ENCODE peak calls at places on chromosomes 4 and X, in four cellular contexts. W is sigmoid colon, U is GM12878, C is transverse colon. Q is an unnamed sample.

GRCh38 chrX:154093965-154094364 is 3.6 kb downstream of the MECP2 start:
- DNase-seq in W (no peak), U (no peak), C (no peak), Q (no peak)

GRCh38 chrX:16320765-16321355 is 153.6 kb downstream of the MAGEB17 start:
- DNase-seq in W (no peak), U (no peak), C (no peak), Q (no peak)

GRCh38 chr4:124483043-124483906 is 229.3 kb downstream of the ANKRD50 start:
- DNase-seq in W (no peak), U (no peak), C (no peak), Q (no peak)

GRCh38 chr4:84796388-84796787 is 170.1 kb downstream of the WDFY3 start:
- DNase-seq in W (no peak), U (no peak), C (no peak), Q (no peak)

GRCh38 chr4:187606581-187606980 is 389.0 kb upstream of the ZFP42 start:
- DNase-seq in W (no peak), U (no peak), C (peak), Q (no peak)

GRCh38 chr4:147311956-147312355 is 168.9 kb upstream of the EDNRA start:
- DNase-seq in W (no peak), U (no peak), C (no peak), Q (no peak)

GRCh38 chr4:145097821-145098674 is at the start of the genes ABCE1 and ANAPC10:
- DNase-seq in W (peak), U (peak), C (peak), Q (peak)

GRCh38 chrX:50751091-50751490 is 62.9 kb downstream of the SHROOM4 start:
- DNase-seq in W (no peak), U (no peak), C (no peak), Q (no peak)

GRCh38 chr4:190016369-190017289 is 10.4 kb downstream of the FRG2 start:
- DNase-seq in W (no peak), U (no peak), C (no peak), Q (no peak)

GRCh38 chr4:86918539-86919072 is 16.2 kb upstream of the AFF1 start:
- DNase-seq in W (no peak), U (no peak), C (no peak), Q (no peak)

GRCh38 chr4:87108142-87108546 is 112.3 kb downstream of the KLHL8 start:
- DNase-seq in W (peak), U (no peak), C (no peak), Q (no peak)

GRCh38 chr4:13917010-13917409 is 289.5 kb upstream of the BOD1L1 start:
- DNase-seq in W (no peak), U (no peak), C (no peak), Q (no peak)

GRCh38 chr4:116860891-116861290 is 224.5 kb downstream of the TRAM1L1 start:
- DNase-seq in W (no peak), U (no peak), C (no peak), Q (no peak)

GRCh38 chr4:154626793-154627484 is 14.5 kb upstream of the FGG start:
- DNase-seq in W (peak), U (no peak), C (peak), Q (no peak)

GRCh38 chr4:36214735-36215485 is 29.4 kb downstream of the ARAP2 start:
- DNase-seq in W (no peak), U (no peak), C (no peak), Q (no peak)

GRCh38 chrX:106286053-106286650 is 118.0 kb downstream of the PWWP3B start:
- DNase-seq in W (no peak), U (no peak), C (no peak), Q (no peak)

GRCh38 chr4:38955957-38956356 is 76.3 kb downstream of the TMEM156 start:
- DNase-seq in W (no peak), U (no peak), C (no peak), Q (no peak)

GRCh38 chr4:66899422-66900065 is 645.8 kb downstream of the CENPC start:
- DNase-seq in W (no peak), U (no peak), C (no peak), Q (no peak)

GRCh38 chr4:126611900-126612299 is 1020.9 kb upstream of the INTU start:
- DNase-seq in W (no peak), U (no peak), C (no peak), Q (no peak)

GRCh38 chr4:168784786-168785461 is 225.1 kb downstream of the CBR4 start:
- DNase-seq in W (no peak), U (no peak), C (no peak), Q (no peak)

GRCh38 chrX:10133980-10134676 is 22.6 kb upstream of the CLCN4 start:
- DNase-seq in W (peak), U (no peak), C (no peak), Q (no peak)

GRCh38 chrX:102712216-102712966 is at the start of gene GPRASP2:
- DNase-seq in W (peak), U (no peak), C (peak), Q (peak)

GRCh38 chr4:161827013-161827412 is 336.8 kb downstream of the FSTL5 start:
- DNase-seq in W (no peak), U (no peak), C (no peak), Q (no peak)

GRCh38 chr4:6110681-6111353 is 89.5 kb downstream of the JAKMIP1 start:
- DNase-seq in W (peak), U (no peak), C (no peak), Q (no peak)

GRCh38 chrX:131830400-131831184 is 192.5 kb upstream of the STK26 start:
- DNase-seq in W (peak), U (peak), C (peak), Q (no peak)

GRCh38 chrX:103538728-103539127 is 19.4 kb upstream of the RAB40A start:
- DNase-seq in W (no peak), U (no peak), C (no peak), Q (no peak)

GRCh38 chrX:97524997-97525396 is 641.3 kb downstream of the RPA4 start:
- DNase-seq in W (no peak), U (no peak), C (no peak), Q (no peak)

GRCh38 chr4:2691952-2692435 is 64.1 kb downstream of the TNIP2 start:
- DNase-seq in W (no peak), U (peak), C (no peak), Q (no peak)

GRCh38 chr4:74125072-74125471 is 26.1 kb upstream of the CXCL2 start:
- DNase-seq in W (no peak), U (no peak), C (no peak), Q (no peak)

GRCh38 chr4:48162162-48162561 is 28.1 kb upstream of the TXK start:
- DNase-seq in W (no peak), U (no peak), C (no peak), Q (no peak)

GRCh38 chrX:28997716-28998115 is 410.5 kb downstream of the IL1RAPL1 start:
- DNase-seq in W (no peak), U (no peak), C (no peak), Q (no peak)

GRCh38 chrX:24259544-24260240 is 54.2 kb downstream of the SUPT20HL2 start:
- DNase-seq in W (peak), U (no peak), C (peak), Q (no peak)

GRCh38 chr4:128635939-128636551 is 173.5 kb upstream of the JADE1 start:
- DNase-seq in W (no peak), U (no peak), C (no peak), Q (no peak)

GRCh38 chr4:20384456-20384855 is 132.8 kb downstream of the SLIT2 start:
- DNase-seq in W (no peak), U (no peak), C (no peak), Q (no peak)

GRCh38 chr4:68218044-68218443 is 27.4 kb downstream of the TMPRSS11B start:
- DNase-seq in W (no peak), U (no peak), C (no peak), Q (no peak)

GRCh38 chr4:158166701-158167100 is 6.1 kb downstream of the GASK1B start:
- DNase-seq in W (no peak), U (no peak), C (no peak), Q (no peak)

GRCh38 chr4:52051615-52052474 is 741 bp downstream of the SPATA18 start:
- DNase-seq in W (peak), U (no peak), C (peak), Q (no peak)

GRCh38 chr4:158067646-158068045 is 105.2 kb downstream of the GASK1B start:
- DNase-seq in W (no peak), U (no peak), C (no peak), Q (no peak)

GRCh38 chrX:24166078-24166477 is 16.5 kb downstream of the ZFX start:
- DNase-seq in W (no peak), U (no peak), C (no peak), Q (no peak)

DNA sequence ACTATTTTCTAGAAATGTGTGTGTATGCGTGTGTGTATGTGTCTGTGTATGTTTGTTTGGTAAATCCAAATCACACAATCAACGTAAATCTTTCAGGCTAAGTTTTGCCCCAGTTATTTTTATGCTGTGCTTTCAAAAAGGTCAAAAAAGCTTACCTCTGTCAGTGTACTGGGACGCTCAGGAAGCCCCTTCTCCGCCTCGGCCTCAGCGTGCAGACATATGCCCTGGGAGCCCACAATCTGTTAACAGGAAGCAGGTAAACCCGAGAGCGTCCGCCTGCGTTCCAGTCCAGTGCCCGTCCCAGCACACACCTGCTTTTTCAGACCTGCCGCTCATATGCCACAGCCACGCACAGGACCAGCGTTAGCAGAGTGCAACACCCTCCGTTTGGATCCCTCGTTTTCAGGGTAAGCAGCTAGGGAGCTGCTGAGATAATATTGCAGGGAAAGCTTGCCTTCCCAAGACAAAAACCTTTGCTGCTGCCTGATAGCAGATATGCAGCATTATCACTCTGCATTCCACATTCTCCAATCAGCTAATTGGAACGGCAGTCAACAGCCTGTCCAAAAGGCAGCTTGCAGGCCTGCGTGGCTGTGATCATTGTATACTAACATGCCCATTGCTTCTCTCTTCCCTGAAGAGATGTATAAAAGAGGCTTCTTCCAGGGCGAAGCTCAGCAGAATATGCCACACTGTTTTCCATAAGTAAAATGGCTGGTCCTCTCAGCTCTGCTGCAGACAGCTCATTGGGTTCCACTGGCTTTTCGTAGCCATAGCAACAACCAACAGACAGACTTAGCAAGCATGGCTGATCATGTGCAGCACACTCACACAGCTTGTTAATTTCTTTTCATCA is at the start of gene SORBS2:
- DNase-seq in W (peak), U (peak), C (peak), Q (no peak)
- TF ChIP-seq POLR2A in W (no peak), U (no peak), C (peak), Q (no peak)

GRCh38 chrX:68691921-68692320 is 44.5 kb downstream of the STARD8 start:
- DNase-seq in W (no peak), U (no peak), C (no peak), Q (no peak)

GRCh38 chrX:68691102-68691501 is 43.6 kb downstream of the STARD8 start:
- DNase-seq in W (no peak), U (no peak), C (no peak), Q (no peak)

GRCh38 chrX:68693481-68694410 is 46.3 kb downstream of the STARD8 start:
- DNase-seq in W (peak), U (no peak), C (peak), Q (peak)

GRCh38 chrX:68694429-68695205 is 47.2 kb downstream of the STARD8 start:
- DNase-seq in W (no peak), U (no peak), C (no peak), Q (no peak)

GRCh38 chrX:68692651-68693050 is 45.2 kb downstream of the STARD8 start:
- DNase-seq in W (no peak), U (no peak), C (no peak), Q (no peak)
- H3K4me3 ChIP-seq in W (no peak), U (no peak), C (no peak), Q (no peak)

DNA sequence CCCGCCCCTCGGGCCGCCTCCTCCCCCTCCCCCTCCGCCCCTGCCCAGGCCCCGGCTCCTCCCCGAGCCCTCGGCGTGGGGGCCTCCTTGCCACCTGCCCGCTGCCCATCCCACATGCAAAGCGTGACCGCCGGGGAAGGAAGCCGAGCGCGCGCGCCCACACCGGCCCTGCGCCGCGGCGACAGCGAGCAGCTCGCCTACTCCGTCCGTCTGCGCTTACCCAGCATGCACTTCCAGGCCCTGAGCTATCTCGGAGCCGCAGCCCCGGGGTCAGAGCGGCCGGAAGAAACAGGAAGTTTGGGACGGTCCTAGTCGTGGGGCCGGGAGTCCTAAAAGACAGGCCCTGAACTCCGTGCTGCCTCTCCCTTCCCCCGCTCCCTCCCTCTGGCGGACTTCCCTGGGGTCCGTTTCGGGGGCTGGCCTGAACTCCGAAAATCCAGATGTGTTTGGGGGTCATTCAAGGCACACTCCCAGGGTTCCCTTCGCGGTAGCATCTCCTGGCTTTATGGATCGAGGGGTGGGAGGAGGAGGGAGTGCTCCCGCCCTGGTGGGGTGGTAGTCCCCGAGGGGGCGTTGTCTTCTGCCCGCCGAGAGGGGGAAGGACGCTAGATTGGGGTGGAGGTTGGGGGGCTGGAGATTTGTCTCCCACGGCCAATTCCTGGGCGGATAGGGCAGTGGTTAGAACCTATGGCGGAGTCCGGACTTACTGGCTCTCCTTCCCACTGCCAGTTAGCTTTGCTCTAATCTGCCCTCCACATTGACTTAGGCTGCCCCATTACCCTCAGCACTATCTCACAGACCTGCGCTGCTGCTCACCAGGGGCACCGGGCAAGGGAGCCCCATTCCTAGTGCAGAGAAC is 25.0 kb upstream of the BCORL1 start:
- DNase-seq in W (peak), U (peak), C (peak), Q (peak)
- TF ChIP-seq EP300 in W (no peak), U (no peak), C (no peak), Q (no peak)

DNA sequence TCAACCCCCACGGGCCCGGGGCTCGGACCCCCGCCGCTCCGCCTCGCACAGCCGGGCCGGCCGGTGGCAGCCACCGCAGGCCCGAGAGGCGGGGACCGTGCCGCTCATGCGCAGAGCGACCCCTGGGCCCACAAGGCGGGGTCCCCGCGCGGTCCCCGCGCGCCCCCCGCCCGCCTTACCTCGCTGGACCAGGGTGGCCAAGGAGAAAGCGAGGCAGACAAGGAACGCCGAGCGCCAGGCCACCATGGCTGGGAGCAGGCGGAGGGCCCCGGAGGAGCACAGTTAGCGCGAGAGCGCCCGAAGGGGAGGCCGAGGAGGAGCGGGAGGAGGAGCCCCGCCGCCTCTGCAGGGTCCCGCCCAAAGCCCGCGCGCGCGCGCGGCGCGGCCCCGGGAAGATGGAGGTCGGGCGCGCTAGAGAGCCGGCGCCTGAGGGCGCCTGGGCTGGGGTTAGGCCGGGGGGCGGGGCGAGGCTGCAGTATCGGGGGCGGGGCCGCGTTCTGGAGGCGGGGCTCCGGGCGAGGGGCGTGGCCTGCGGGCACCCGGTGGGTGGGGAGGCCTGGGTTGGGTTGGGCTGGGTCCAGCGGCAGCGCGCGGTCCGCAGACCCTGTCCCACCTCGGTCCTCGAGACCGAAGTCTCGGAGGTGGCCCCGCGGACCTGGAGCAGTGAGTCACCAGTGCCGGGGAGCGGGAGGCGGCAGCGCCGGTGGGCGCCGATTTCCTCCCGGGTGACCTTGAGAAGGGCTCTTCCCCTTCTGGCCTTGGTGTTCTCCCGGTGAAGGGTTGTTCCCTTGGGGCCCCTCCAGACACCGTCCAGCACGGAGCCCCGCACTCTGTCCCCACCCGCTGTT is at the start of gene CD99L2:
- DNase-seq in W (peak), U (no peak), C (peak), Q (peak)
- TF ChIP-seq POLR2A in W (no peak), U (peak), C (peak), Q (no peak)

GRCh38 chrX:108443065-108443464 is 3.4 kb downstream of the COL4A5 start:
- DNase-seq in W (no peak), U (no peak), C (no peak), Q (no peak)
- H3K4me3 ChIP-seq in W (no peak), U (no peak), C (no peak), Q (no peak)

GRCh38 chr4:54063224-54063623 is 1.2 kb downstream of the CHIC2 start:
- DNase-seq in W (no peak), U (no peak), C (no peak), Q (no peak)

GRCh38 chr4:54065282-54066087 is 1.1 kb upstream of the CHIC2 start:
- DNase-seq in W (no peak), U (no peak), C (no peak), Q (no peak)

GRCh38 chr4:54063737-54064316 is 578 bp downstream of the CHIC2 start:
- DNase-seq in W (peak), U (no peak), C (peak), Q (peak)

GRCh38 chr4:54066088-54066415 is 1.6 kb upstream of the CHIC2 start:
- DNase-seq in W (no peak), U (no peak), C (no peak), Q (no peak)

DNA sequence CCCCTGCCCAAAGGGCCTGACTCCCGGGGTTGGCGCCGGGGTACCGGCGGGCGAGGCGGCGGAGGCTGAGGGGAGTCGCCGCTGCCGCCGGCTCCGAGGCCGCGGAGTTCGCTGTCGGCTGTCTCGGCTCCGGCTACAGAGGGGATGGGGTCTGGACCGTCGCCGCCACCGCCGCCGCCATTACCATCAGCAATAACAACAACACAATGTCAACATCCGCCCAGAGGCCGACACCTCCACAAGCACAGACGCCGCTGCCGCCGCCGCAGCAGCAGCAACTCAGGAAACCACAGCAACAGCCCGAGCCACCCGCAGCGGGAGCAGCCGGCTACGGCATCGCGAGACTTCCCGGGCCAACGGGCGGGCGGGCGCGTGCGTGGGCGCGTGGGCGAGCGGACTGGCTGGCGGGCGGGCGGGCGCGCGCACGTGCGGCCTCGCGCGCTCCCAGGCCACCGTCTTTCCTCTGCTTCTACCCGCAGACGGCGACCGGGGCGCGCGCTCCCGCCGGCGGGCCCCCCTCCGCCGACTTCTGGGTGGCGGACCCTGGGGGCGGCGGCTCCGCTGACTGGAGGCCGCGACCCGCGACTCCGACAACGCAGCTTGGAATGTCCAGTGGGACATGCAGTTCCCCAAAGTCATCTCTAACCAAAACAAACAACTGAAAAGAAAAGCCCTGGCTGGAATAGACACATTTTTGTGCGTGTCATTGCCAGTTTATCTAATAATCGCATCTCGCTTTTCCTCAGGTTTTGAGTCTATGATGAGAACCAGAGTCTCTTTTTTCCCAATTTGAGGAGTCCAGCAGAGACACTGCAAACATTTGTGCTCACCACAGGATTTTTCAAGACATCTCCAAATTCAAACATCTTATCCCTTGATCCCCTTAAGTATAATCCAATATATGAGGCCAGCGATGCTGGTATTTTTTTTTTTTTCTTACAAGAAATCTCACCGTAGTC is at the start of gene CHIC2:
- DNase-seq in W (peak), U (peak), C (peak), Q (peak)
- TF ChIP-seq EP300 in W (no peak), U (no peak), C (peak), Q (no peak)